ENCODE peak calls at places on chromosomes 1 and 21, in six cellular contexts. One of them, this sample, is unnamed. For H3K9me3, the result is how much of the 10 kb centered on the place peaks cover.

GRCh38 chr1:18794561-18794960 is 64.9 kb downstream of the TAS1R2 start:
- DNase-seq in A549: no peak
- DNase-seq in K562: peak
- DNase-seq in HCT116: peak
- DNase-seq in SK-N-SH: peak
- DNase-seq in HepG2: peak
- DNase-seq in this sample: no peak

GRCh38 chr1:178352790-178353416 is 143.9 kb downstream of the CLEC20A start:
- DNase-seq in A549: no peak
- DNase-seq in K562: no peak
- DNase-seq in HCT116: no peak
- DNase-seq in SK-N-SH: no peak
- DNase-seq in HepG2: no peak
- DNase-seq in this sample: no peak

GRCh38 chr1:167916766-167917511 is 3.0 kb upstream of the ADCY10 start:
- DNase-seq in A549: no peak
- DNase-seq in K562: no peak
- DNase-seq in HCT116: no peak
- DNase-seq in SK-N-SH: no peak
- DNase-seq in HepG2: peak
- DNase-seq in this sample: no peak

GRCh38 chr1:214012418-214012817 is 24.6 kb downstream of the PROX1 start:
- DNase-seq in A549: no peak
- DNase-seq in K562: no peak
- DNase-seq in HCT116: no peak
- DNase-seq in SK-N-SH: no peak
- DNase-seq in HepG2: no peak
- DNase-seq in this sample: no peak

GRCh38 chr21:26099610-26100219 is 70.9 kb downstream of the APP start:
- DNase-seq in A549: no peak
- DNase-seq in K562: no peak
- DNase-seq in HCT116: no peak
- DNase-seq in SK-N-SH: no peak
- DNase-seq in HepG2: no peak
- DNase-seq in this sample: no peak

GRCh38 chr1:98057236-98057635 is 136.4 kb upstream of the DPYD start:
- DNase-seq in A549: no peak
- DNase-seq in K562: no peak
- DNase-seq in HCT116: no peak
- DNase-seq in SK-N-SH: no peak
- DNase-seq in HepG2: no peak
- DNase-seq in this sample: no peak

GRCh38 chr1:197541411-197541810 is 233.9 kb downstream of the DENND1B start:
- DNase-seq in A549: no peak
- DNase-seq in K562: no peak
- DNase-seq in HCT116: no peak
- DNase-seq in SK-N-SH: no peak
- DNase-seq in HepG2: no peak
- DNase-seq in this sample: no peak

GRCh38 chr1:55584521-55585401 is 369.6 kb upstream of the USP24 start:
- DNase-seq in A549: peak
- DNase-seq in K562: no peak
- DNase-seq in HCT116: no peak
- DNase-seq in SK-N-SH: peak
- DNase-seq in HepG2: no peak
- DNase-seq in this sample: no peak

GRCh38 chr1:172089768-172090510 is 248.6 kb downstream of the DNM3 start:
- DNase-seq in A549: peak
- DNase-seq in K562: no peak
- DNase-seq in HCT116: peak
- DNase-seq in SK-N-SH: peak
- DNase-seq in HepG2: peak
- DNase-seq in this sample: peak

GRCh38 chr1:43329995-43330751 is 7.4 kb upstream of the MPL start:
- DNase-seq in A549: no peak
- DNase-seq in K562: peak
- DNase-seq in HCT116: no peak
- DNase-seq in SK-N-SH: no peak
- DNase-seq in HepG2: no peak
- DNase-seq in this sample: no peak

GRCh38 chr1:156655904-156656516 is 14.1 kb downstream of the BCAN start:
- DNase-seq in A549: no peak
- DNase-seq in K562: no peak
- DNase-seq in HCT116: no peak
- DNase-seq in SK-N-SH: no peak
- DNase-seq in HepG2: no peak
- DNase-seq in this sample: no peak

GRCh38 chr1:107964397-107965111 is 426 bp downstream of the VAV3 start:
- DNase-seq in A549: peak
- DNase-seq in K562: no peak
- DNase-seq in HCT116: no peak
- DNase-seq in SK-N-SH: peak
- DNase-seq in HepG2: no peak
- DNase-seq in this sample: no peak

GRCh38 chr1:93662481-93663190 is 19.0 kb downstream of the BCAR3 start:
- DNase-seq in A549: no peak
- DNase-seq in K562: no peak
- DNase-seq in HCT116: no peak
- DNase-seq in SK-N-SH: no peak
- DNase-seq in HepG2: no peak
- DNase-seq in this sample: no peak

GRCh38 chr1:80392529-80392928 is 1386.0 kb upstream of the ADGRL4 start:
- DNase-seq in A549: peak
- DNase-seq in K562: no peak
- DNase-seq in HCT116: no peak
- DNase-seq in SK-N-SH: no peak
- DNase-seq in HepG2: peak
- DNase-seq in this sample: no peak

GRCh38 chr1:230992100-230992774 is 13.3 kb downstream of the ARV1 start:
- DNase-seq in A549: no peak
- DNase-seq in K562: no peak
- DNase-seq in HCT116: no peak
- DNase-seq in SK-N-SH: no peak
- DNase-seq in HepG2: no peak
- DNase-seq in this sample: no peak

GRCh38 chr1:4071675-4072074 is 171.6 kb upstream of the C1orf174 start:
- DNase-seq in A549: no peak
- DNase-seq in K562: no peak
- DNase-seq in HCT116: no peak
- DNase-seq in SK-N-SH: peak
- DNase-seq in HepG2: no peak
- DNase-seq in this sample: no peak

GRCh38 chr1:243926803-243927245 is 76.8 kb upstream of the AKT3 start:
- DNase-seq in A549: peak
- DNase-seq in K562: no peak
- DNase-seq in HCT116: peak
- DNase-seq in SK-N-SH: no peak
- DNase-seq in HepG2: no peak
- DNase-seq in this sample: peak

GRCh38 chr1:41639332-41639936 is 155.0 kb upstream of the EDN2 start:
- DNase-seq in A549: no peak
- DNase-seq in K562: no peak
- DNase-seq in HCT116: no peak
- DNase-seq in SK-N-SH: no peak
- DNase-seq in HepG2: no peak
- DNase-seq in this sample: no peak

GRCh38 chr1:212621043-212621829 is 12.7 kb downstream of the ATF3 start:
- DNase-seq in A549: no peak
- DNase-seq in K562: no peak
- DNase-seq in HCT116: no peak
- DNase-seq in SK-N-SH: no peak
- DNase-seq in HepG2: no peak
- DNase-seq in this sample: no peak

GRCh38 chr1:181669209-181669608 is 185.9 kb downstream of the CACNA1E start:
- DNase-seq in A549: no peak
- DNase-seq in K562: no peak
- DNase-seq in HCT116: no peak
- DNase-seq in SK-N-SH: no peak
- DNase-seq in HepG2: no peak
- DNase-seq in this sample: no peak

GRCh38 chr1:202155478-202156021 is 4.9 kb downstream of the PTPN7 start:
- DNase-seq in A549: peak
- DNase-seq in K562: no peak
- DNase-seq in HCT116: no peak
- DNase-seq in SK-N-SH: peak
- DNase-seq in HepG2: no peak
- DNase-seq in this sample: no peak

GRCh38 chr1:202153284-202153683 is 7.1 kb downstream of the PTPN7 start:
- DNase-seq in A549: no peak
- DNase-seq in K562: no peak
- DNase-seq in HCT116: no peak
- DNase-seq in SK-N-SH: no peak
- DNase-seq in HepG2: no peak
- DNase-seq in this sample: no peak

GRCh38 chr1:202154148-202154765 is 6.1 kb downstream of the PTPN7 start:
- DNase-seq in A549: no peak
- DNase-seq in K562: no peak
- DNase-seq in HCT116: no peak
- DNase-seq in SK-N-SH: no peak
- DNase-seq in HepG2: no peak
- DNase-seq in this sample: no peak

GRCh38 chr1:202156590-202156989 is 3.8 kb downstream of the PTPN7 start:
- DNase-seq in A549: no peak
- DNase-seq in K562: no peak
- DNase-seq in HCT116: no peak
- DNase-seq in SK-N-SH: no peak
- DNase-seq in HepG2: no peak
- DNase-seq in this sample: no peak

GRCh38 chr1:202154766-202155477 is 5.5 kb downstream of the PTPN7 start:
- DNase-seq in A549: peak
- DNase-seq in K562: peak
- DNase-seq in HCT116: peak
- DNase-seq in SK-N-SH: peak
- DNase-seq in HepG2: peak
- DNase-seq in this sample: no peak
- H3K27ac ChIP-seq in A549: peak
- H3K27ac ChIP-seq in K562: peak
- H3K27ac ChIP-seq in HCT116: no peak
- H3K27ac ChIP-seq in SK-N-SH: no peak
- H3K27ac ChIP-seq in HepG2: no peak
- H3K27ac ChIP-seq in this sample: no peak

GRCh38 chr1:29248409-29248808 is 12.1 kb downstream of the PTPRU start:
- DNase-seq in A549: no peak
- DNase-seq in K562: no peak
- DNase-seq in HCT116: no peak
- DNase-seq in SK-N-SH: no peak
- DNase-seq in HepG2: no peak
- DNase-seq in this sample: no peak
- H3K9me3 ChIP-seq in A549: under half
- H3K9me3 ChIP-seq in K562: under half
- H3K9me3 ChIP-seq in HCT116: under half
- H3K9me3 ChIP-seq in SK-N-SH: under half
- H3K9me3 ChIP-seq in HepG2: under half
- H3K9me3 ChIP-seq in this sample: under half

GRCh38 chr1:17739050-17739449 is 16.1 kb upstream of the ACTL8 start:
- DNase-seq in A549: no peak
- DNase-seq in K562: no peak
- DNase-seq in HCT116: no peak
- DNase-seq in SK-N-SH: no peak
- DNase-seq in HepG2: no peak
- DNase-seq in this sample: no peak

GRCh38 chr1:17742590-17742989 is 12.5 kb upstream of the ACTL8 start:
- DNase-seq in A549: no peak
- DNase-seq in K562: no peak
- DNase-seq in HCT116: no peak
- DNase-seq in SK-N-SH: peak
- DNase-seq in HepG2: no peak
- DNase-seq in this sample: no peak

GRCh38 chr1:17743028-17743706 is 12.0 kb upstream of the ACTL8 start:
- DNase-seq in A549: no peak
- DNase-seq in K562: no peak
- DNase-seq in HCT116: no peak
- DNase-seq in SK-N-SH: no peak
- DNase-seq in HepG2: no peak
- DNase-seq in this sample: no peak

GRCh38 chr1:17743925-17744324 is 11.2 kb upstream of the ACTL8 start:
- DNase-seq in A549: no peak
- DNase-seq in K562: no peak
- DNase-seq in HCT116: no peak
- DNase-seq in SK-N-SH: no peak
- DNase-seq in HepG2: no peak
- DNase-seq in this sample: no peak

GRCh38 chr1:17741052-17741451 is 14.1 kb upstream of the ACTL8 start:
- DNase-seq in A549: no peak
- DNase-seq in K562: no peak
- DNase-seq in HCT116: no peak
- DNase-seq in SK-N-SH: no peak
- DNase-seq in HepG2: no peak
- DNase-seq in this sample: no peak
- TF ChIP-seq REST in A549: no peak
- TF ChIP-seq REST in K562: no peak
- TF ChIP-seq REST in HCT116: no peak
- TF ChIP-seq REST in SK-N-SH: no peak
- TF ChIP-seq REST in HepG2: no peak
- TF ChIP-seq REST in this sample: no peak

DNA sequence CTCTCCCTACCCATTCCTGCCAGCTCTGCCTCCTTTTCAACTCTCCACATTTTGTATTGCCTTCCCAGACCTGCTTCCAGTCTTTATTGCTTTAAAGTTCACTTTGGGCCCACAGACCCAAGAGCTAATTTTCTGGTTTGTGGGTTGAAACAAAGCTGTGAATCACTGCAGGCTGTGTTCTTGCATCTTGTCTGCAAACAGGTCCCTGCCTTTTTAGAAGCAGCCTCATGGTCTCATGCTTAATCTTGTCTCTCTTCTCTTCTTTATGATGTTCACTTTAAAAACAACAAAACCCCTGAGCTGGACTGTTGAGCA is 3.8 kb downstream of the BTG2 start:
- DNase-seq in A549: no peak
- DNase-seq in K562: no peak
- DNase-seq in HCT116: no peak
- DNase-seq in SK-N-SH: no peak
- DNase-seq in HepG2: no peak
- DNase-seq in this sample: no peak
- H3K27ac ChIP-seq in A549: no peak
- H3K27ac ChIP-seq in K562: no peak
- H3K27ac ChIP-seq in HCT116: no peak
- H3K27ac ChIP-seq in SK-N-SH: no peak
- H3K27ac ChIP-seq in HepG2: no peak
- H3K27ac ChIP-seq in this sample: no peak